ENCODE peak calls at places on chromosomes 4 and X, in four cellular contexts. O, U, T and H are unnamed samples.

GRCh38 chr4:10164877-10165283 is 48.3 kb upstream of the WDR1 start:
- DNase-seq in O (peak), U (peak), T (no peak), H (peak)

GRCh38 chr4:184170996-184171395 is 46.7 kb downstream of the ENPP6 start:
- DNase-seq in O (no peak), U (no peak), T (no peak), H (peak)

GRCh38 chr4:19678763-19679162 is 572.9 kb upstream of the SLIT2 start:
- DNase-seq in O (no peak), U (no peak), T (no peak), H (no peak)

GRCh38 chr4:47913858-47914218 is 545 bp downstream of the NFXL1 start:
- DNase-seq in O (peak), U (no peak), T (peak), H (no peak)

GRCh38 chrX:108001218-108001814 is 19.1 kb upstream of the TEX13B start:
- DNase-seq in O (peak), U (no peak), T (no peak), H (peak)

GRCh38 chrX:312621-313331 is 5.8 kb downstream of the GTPBP6 start:
- DNase-seq in O (no peak), U (no peak), T (peak), H (no peak)

GRCh38 chr4:169940460-169940859 is 85.7 kb downstream of the MFAP3L start:
- DNase-seq in O (no peak), U (no peak), T (no peak), H (no peak)

GRCh38 chr4:21512351-21512750 is 436.2 kb downstream of the KCNIP4 start:
- DNase-seq in O (peak), U (no peak), T (no peak), H (peak)

GRCh38 chrX:71919886-71920285 is 9.2 kb downstream of the NHSL2 start:
- DNase-seq in O (no peak), U (no peak), T (no peak), H (no peak)

GRCh38 chrX:38627683-38628082 is 66.3 kb downstream of the TSPAN7 start:
- DNase-seq in O (peak), U (no peak), T (no peak), H (peak)

GRCh38 chr4:98474408-98474844 is 184.0 kb downstream of the TSPAN5 start:
- DNase-seq in O (peak), U (no peak), T (no peak), H (peak)

GRCh38 chrX:97158270-97158669 is 274.6 kb downstream of the RPA4 start:
- DNase-seq in O (peak), U (no peak), T (no peak), H (peak)

GRCh38 chr4:86898562-86898961 is 6.3 kb upstream of the C4orf36 start:
- DNase-seq in O (peak), U (no peak), T (no peak), H (peak)

GRCh38 chrX:44881549-44881948 is 8.6 kb downstream of the KDM6A start:
- DNase-seq in O (no peak), U (no peak), T (no peak), H (no peak)

GRCh38 chr4:61273237-61273636 is 73.1 kb downstream of the ADGRL3 start:
- DNase-seq in O (peak), U (peak), T (no peak), H (peak)

GRCh38 chr4:139458543-139458942 is 4.6 kb downstream of the RAB33B start:
- DNase-seq in O (no peak), U (no peak), T (no peak), H (no peak)

GRCh38 chr4:184147858-184148799 is 69.5 kb downstream of the ENPP6 start:
- DNase-seq in O (no peak), U (no peak), T (no peak), H (no peak)

GRCh38 chr4:17957689-17958088 is 63.9 kb downstream of the LCORL start:
- DNase-seq in O (no peak), U (no peak), T (no peak), H (no peak)

GRCh38 chr4:163395758-163396157 is 52.1 kb downstream of the NPY5R start:
- DNase-seq in O (no peak), U (no peak), T (no peak), H (peak)

GRCh38 chr4:7620086-7620813 is 185.5 kb upstream of the PSAPL1 start:
- DNase-seq in O (no peak), U (no peak), T (no peak), H (no peak)

GRCh38 chrX:13381514-13381913 is 61.7 kb upstream of the ATXN3L start:
- DNase-seq in O (no peak), U (no peak), T (no peak), H (no peak)

GRCh38 chr4:86498560-86499166 is 95.5 kb upstream of the PTPN13 start:
- DNase-seq in O (peak), U (peak), T (no peak), H (peak)

GRCh38 chr4:24476209-24476781 is 108.1 kb downstream of the DHX15 start:
- DNase-seq in O (peak), U (no peak), T (no peak), H (peak)

GRCh38 chrX:85963736-85964135 is 83.6 kb downstream of the CHM start:
- DNase-seq in O (peak), U (no peak), T (no peak), H (peak)

GRCh38 chrX:103531002-103531401 is 11.7 kb upstream of the RAB40A start:
- DNase-seq in O (no peak), U (no peak), T (no peak), H (no peak)

GRCh38 chrX:14354541-14354940 is 174.8 kb upstream of the GLRA2 start:
- DNase-seq in O (no peak), U (no peak), T (no peak), H (peak)

GRCh38 chr4:115292320-115293092 is 179.1 kb upstream of the NDST4 start:
- DNase-seq in O (no peak), U (no peak), T (no peak), H (no peak)

GRCh38 chr4:150237110-150237852 is 159.0 kb downstream of the DCLK2 start:
- DNase-seq in O (peak), U (no peak), T (no peak), H (peak)

GRCh38 chrX:136767104-136767941 is 13.4 kb downstream of the ARHGEF6 start:
- DNase-seq in O (peak), U (peak), T (peak), H (peak)
- TF ChIP-seq CTCF in O (no peak), U (peak), T (peak), H (no peak)

GRCh38 chrX:131405497-131405896 is 116.4 kb upstream of the IGSF1 start:
- DNase-seq in O (no peak), U (no peak), T (no peak), H (peak)
- TF ChIP-seq CTCF in O (no peak), U (no peak), T (no peak), H (peak)

GRCh38 chr4:81472249-81473085 is 760 bp upstream of the RASGEF1B start:
- DNase-seq in O (peak), U (peak), T (peak), H (peak)
- TF ChIP-seq CTCF in O (no peak), U (peak), T (no peak), H (peak)

DNA sequence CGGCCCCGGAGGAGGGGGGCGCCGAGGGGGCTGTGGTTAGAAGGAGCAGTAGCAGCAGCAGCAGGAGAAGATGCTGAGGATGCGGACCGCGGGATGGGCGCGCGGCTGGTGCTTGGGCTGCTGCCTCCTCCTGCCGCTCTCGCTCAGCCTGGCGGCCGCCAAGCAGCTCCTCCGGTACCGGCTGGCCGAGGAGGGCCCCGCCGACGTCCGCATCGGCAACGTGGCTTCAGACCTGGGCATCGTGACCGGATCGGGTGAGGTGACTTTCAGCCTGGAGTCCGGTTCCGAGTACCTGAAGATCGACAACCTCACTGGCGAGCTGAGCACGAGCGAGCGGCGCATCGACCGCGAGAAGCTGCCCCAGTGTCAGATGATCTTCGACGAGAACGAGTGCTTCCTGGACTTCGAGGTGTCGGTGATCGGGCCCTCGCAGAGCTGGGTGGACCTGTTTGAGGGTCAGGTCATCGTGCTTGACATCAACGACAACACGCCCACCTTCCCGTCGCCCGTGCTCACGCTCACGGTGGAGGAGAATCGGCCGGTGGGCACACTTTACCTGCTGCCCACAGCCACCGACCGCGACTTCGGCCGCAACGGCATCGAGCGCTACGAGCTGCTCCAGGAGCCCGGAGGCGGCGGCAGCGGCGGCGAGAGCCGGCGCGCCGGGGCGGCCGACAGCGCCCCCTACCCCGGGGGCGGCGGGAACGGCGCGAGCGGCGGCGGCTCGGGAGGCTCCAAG is 1.4 kb downstream of the PCDH7 start:
- DNase-seq in O (peak), U (no peak), T (peak), H (peak)
- TF ChIP-seq CTCF in O (peak), U (peak), T (no peak), H (peak)

DNA sequence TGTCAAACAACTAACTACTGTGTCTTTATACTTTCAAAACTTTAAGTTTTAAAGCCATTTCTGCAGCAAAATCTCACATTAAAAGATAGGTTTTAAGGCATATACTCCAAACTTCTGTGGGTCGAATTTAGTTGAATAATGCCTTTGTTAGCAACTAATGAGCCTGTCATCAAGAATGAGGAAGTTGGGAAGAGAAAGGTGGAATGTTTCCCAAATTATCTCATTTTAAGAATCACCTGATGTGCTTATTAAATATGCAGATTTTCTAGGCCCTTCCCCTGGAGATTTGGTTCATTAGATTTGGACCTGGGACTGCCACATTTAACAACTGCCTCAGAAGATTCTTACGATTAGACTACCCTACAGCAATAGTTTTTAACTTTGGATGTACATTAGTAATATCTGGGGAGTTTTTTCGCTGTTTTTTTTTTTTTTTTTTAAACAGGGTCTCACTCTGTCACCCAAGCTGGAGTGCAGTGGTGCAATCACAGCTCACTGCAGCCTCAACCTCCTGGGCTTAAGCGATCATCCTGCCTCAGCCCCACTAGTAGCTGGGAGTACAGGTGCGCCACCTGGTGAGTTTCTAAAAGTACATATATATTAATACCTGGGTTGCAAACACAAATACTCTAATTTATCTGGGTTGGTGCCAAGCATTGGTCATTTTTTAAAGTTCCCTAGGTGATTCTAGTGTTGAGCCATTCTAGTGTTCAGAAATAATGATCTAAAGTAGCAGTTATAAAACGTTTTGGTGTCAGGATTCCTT is 16.1 kb upstream of the TASL start:
- DNase-seq in O (no peak), U (no peak), T (no peak), H (peak)
- TF ChIP-seq CTCF in O (no peak), U (no peak), T (no peak), H (no peak)

DNA sequence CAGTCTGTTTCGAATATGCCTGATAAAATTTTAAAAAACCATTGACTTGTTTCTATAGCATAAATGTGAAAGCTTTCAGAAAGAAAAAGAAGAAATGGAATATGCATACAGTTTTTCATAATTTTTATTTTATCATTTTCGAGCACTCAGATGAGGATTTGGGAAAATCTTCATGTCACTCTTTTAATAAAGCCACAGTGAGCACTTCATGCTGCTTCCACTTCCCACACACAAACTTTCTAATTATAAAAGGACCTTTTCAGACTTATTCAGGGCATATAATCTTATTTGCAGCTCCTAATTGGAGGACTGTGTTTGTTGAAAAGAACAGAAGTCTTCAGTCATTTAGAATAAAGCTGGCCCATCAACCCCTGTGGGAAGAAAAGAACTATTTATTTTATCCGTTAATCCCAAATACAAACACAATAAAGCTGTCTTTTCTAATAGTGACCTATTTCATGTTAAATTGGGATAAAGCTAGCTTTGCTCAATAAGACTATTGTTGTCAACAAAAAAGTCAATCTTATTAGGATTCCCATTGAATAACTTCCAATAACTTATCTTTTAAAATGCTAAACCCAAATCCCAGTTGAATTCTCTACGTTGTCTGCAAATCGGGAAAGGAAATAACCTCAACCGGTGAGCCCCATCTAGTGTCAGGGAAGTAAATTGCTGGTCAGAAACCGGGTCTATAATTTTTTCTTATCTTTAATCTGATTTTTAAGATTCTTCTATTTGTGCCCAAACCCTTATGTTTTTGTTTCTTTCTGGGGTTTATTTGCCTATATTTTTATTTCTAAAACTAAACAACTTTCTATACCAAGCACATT is 211.5 kb downstream of the PDGFRA start:
- DNase-seq in O (peak), U (no peak), T (no peak), H (peak)
- TF ChIP-seq CTCF in O (peak), U (peak), T (peak), H (peak)

GRCh38 chr4:82473621-82474164 is 43.3 kb downstream of the ENOPH1 start:
- DNase-seq in O (no peak), U (no peak), T (no peak), H (no peak)

GRCh38 chr4:82467442-82467841 is 37.1 kb downstream of the ENOPH1 start:
- DNase-seq in O (no peak), U (no peak), T (no peak), H (no peak)

DNA sequence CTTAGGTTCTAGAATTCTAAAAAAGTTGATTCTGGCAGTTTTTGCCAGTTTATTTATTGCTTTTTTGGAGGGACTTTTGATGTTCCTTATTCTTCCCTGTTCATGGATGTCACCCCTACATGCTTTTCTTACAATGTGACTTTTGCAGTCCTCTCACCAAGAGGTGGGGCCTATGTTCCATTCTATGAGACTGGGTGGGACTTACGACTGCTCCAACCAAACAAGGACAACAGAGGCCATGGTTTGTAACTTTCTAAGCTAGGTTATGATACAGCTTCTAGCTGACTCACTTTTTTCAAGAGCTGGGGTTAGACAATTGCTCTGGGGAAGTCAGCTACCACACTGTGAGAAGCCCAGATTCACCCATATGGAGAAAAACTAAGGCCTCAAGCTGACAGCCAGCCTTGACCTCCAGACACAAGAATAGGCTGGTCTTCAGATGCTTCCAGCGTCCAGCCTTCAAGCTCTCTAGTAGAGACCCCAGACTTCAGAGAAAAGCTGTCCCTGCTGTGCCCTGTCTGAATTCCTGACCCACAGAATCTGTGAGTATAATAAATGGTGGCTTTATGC is 39.5 kb downstream of the ENOPH1 start:
- DNase-seq in O (no peak), U (no peak), T (no peak), H (no peak)
- TF ChIP-seq CTCF in O (no peak), U (no peak), T (no peak), H (no peak)

DNA sequence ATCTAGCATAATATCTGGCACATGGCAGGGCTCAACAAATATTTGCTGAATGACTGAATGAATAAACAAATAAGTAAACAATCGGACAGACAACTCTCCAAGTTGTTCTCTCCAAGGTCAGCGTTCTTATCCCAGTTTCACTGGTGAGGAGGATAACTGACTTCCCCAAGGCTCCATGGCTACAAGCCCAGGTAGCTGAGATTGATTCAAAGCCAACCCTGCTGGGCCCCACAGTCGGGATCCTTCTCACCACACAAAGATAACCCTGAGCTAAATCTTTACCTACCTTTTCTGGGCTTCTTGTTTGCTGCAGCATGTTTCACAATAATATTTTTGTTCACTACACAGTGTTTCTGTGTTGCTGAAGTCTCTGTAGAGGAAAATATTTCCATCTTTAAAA is 54.9 kb downstream of the USP46 start:
- DNase-seq in O (no peak), U (no peak), T (no peak), H (no peak)
- TF ChIP-seq CTCF in O (no peak), U (no peak), T (no peak), H (no peak)

DNA sequence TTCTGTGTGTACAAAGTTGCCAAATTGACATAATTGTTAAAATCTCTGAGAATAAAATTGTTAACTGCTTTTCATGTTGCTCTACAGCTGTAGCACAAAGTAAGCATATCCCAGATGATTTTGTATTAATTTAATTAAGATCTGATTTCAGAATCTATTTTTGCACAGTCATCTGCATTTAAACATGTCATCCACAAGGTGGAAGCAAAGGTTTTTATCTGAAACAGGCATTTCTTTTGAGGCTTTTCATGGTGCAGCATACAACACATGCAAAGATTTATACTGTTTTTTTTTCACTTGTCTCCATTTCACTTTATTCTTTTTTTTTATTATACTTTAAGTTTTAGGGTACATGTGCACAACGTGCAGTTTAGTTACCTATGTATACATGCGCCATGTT is 51.2 kb downstream of the GC start:
- DNase-seq in O (peak), U (no peak), T (no peak), H (peak)
- TF ChIP-seq CTCF in O (peak), U (peak), T (no peak), H (peak)